ENCODE peak calls at places on chromosomes 13 and 19, in eight cellular contexts. E, F, S, C, J, P, G and W are unnamed samples.

GRCh38 chr13:19742651-19743050 is 40.1 kb downstream of the PSPC1 start:
- DNase-seq in S (no peak), J (no peak), C (no peak), P (no peak), E (no peak), F (no peak), G (no peak), W (no peak)

GRCh38 chr13:30134578-30134977 is 172.8 kb downstream of the KATNAL1 start:
- DNase-seq in J (no peak), S (no peak), G (no peak), E (no peak), C (no peak), P (no peak), F (no peak), W (no peak)

GRCh38 chr13:112779856-112780604 is 90.2 kb downstream of the ATP11A start:
- DNase-seq in C (no peak), J (peak; percentile 45), P (no peak), G (no peak), S (no peak), F (no peak), E (no peak), W (no peak)

GRCh38 chr13:104460553-104460952 is 1394.3 kb upstream of the SLC10A2 start:
- DNase-seq in P (no peak), F (no peak), C (peak; percentile 14), J (no peak), E (no peak), G (no peak), S (no peak), W (no peak)

GRCh38 chr19:13244920-13245319 is 94.7 kb downstream of the IER2 start:
- DNase-seq in S (no peak), F (no peak), J (no peak), C (no peak), G (no peak), E (no peak), P (no peak), W (no peak)

GRCh38 chr13:21176195-21176981 is at the start of the genes MRPL57 and SKA3:
- DNase-seq in P (peak; percentile 97), C (peak; percentile 96), F (peak; percentile 94), S (peak; percentile 90), E (peak; percentile 96), G (peak; percentile 98), J (peak; percentile 93), W (peak; percentile 90)

GRCh38 chr13:95614641-95615245 is 29.8 kb downstream of the DZIP1 start:
- DNase-seq in S (no peak), G (no peak), F (no peak), J (no peak), C (no peak), P (no peak), E (no peak), W (no peak)

GRCh38 chr13:84668637-84669036 is 786.4 kb upstream of the SLITRK1 start:
- DNase-seq in E (no peak), F (no peak), G (no peak), P (no peak), S (no peak), C (no peak), J (no peak), W (no peak)

GRCh38 chr19:56567274-56568120 is at the start of gene ZNF470:
- DNase-seq in C (peak; percentile 96), S (peak; percentile 97), F (peak; percentile 79), E (peak; percentile 96), J (peak; percentile 96), G (peak; percentile 97), P (peak; percentile 97), W (peak; percentile 96)

GRCh38 chr13:32142956-32143375 is 111.4 kb downstream of the FRY start:
- DNase-seq in E (no peak), C (peak; percentile 81), G (peak; percentile 50), P (no peak), S (no peak), F (no peak), J (no peak), W (no peak)

GRCh38 chr13:41188584-41188983 is 5.8 kb downstream of the KBTBD7 start:
- DNase-seq in S (no peak), J (no peak), C (peak; percentile 25), F (no peak), P (no peak), G (no peak), E (no peak), W (no peak)

GRCh38 chr19:36573020-36573947 is at the start of gene ZNF529:
- DNase-seq in C (peak; percentile 92), G (peak; percentile 97), F (peak; percentile 84), J (peak; percentile 92), E (peak; percentile 91), P (peak; percentile 93), S (peak; percentile 87), W (peak; percentile 82)

GRCh38 chr19:44585371-44586141 is 27.8 kb upstream of the IGSF23 start:
- DNase-seq in E (no peak), C (peak; percentile 55), J (no peak), P (no peak), S (no peak), G (no peak), F (no peak), W (no peak)

GRCh38 chr13:112889351-112890290 is 79.4 kb upstream of the MCF2L start:
- DNase-seq in F (no peak), P (no peak), G (no peak), J (no peak), S (no peak), C (no peak), E (no peak), W (no peak)

GRCh38 chr19:48600679-48601382 is 5.7 kb upstream of the SPACA4 start:
- DNase-seq in F (no peak), C (no peak), P (no peak), E (no peak), G (no peak), S (no peak), J (no peak), W (no peak)

GRCh38 chr13:27923794-27924528 is 4.2 kb downstream of the PDX1 start:
- DNase-seq in F (no peak), P (no peak), S (no peak), G (peak; percentile 62), C (no peak), E (peak; percentile 52), J (no peak), W (no peak)

GRCh38 chr13:27921421-27921960 is 1.7 kb downstream of the PDX1 start:
- DNase-seq in P (no peak), S (no peak), E (no peak), J (no peak), C (no peak), G (peak; percentile 43), F (no peak), W (no peak)

GRCh38 chr13:27922974-27923612 is 3.3 kb downstream of the PDX1 start:
- DNase-seq in P (no peak), E (no peak), S (no peak), C (no peak), F (no peak), J (no peak), G (no peak), W (no peak)

GRCh38 chr13:27920677-27921420 is 1.0 kb downstream of the PDX1 start:
- DNase-seq in P (no peak), C (peak; percentile 25), J (no peak), S (no peak), E (peak; percentile 56), F (no peak), G (peak; percentile 60), W (no peak)

DNA sequence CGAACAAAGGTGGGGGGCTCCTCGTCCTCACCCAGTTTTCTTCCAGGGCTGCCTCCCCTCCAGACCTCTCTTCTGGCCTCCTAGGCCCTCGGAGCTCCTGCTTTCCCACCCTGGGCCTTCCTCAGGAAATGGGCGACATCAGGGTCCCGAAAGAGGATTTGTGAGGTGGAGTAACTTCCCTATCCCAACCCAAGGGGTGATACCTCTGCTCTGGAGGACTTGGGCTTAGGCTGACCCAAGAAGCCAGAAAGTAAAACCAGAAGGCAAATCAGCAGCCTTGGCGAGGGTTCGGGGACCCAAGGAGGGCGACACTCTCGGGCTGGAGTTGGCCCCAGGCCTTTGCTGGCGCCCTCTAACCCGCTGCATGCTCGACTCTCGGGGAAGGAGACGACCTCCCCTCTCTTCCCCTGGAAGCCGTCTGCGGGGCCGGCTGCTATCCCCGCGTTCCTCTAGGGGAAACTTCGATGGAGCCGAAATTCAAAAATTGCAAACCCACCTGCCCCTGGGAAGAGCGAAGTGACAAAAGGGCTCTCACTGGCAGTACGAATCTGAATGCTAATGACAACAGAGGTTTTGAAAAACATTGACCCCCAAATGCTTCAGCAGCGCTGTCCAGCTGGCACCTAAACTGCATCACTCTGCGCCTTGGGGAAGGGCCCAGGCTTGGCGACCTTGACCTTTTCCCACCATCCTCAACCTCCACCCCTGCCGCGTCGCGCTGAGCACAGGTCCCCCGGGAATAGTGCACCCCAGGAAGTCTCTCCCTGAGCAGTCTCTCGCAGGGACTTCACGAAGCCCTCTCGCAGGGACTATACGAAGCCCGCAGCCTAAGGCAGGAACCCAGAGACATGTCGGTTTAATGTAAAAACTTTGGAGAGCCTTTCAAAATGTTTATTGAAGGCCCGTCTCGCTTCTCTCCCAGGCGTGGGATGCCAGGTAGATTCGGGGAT is 2.4 kb downstream of the PDX1 start:
- DNase-seq in P (no peak), J (no peak), E (no peak), C (no peak), F (no peak), S (no peak), G (peak; percentile 34), W (no peak)
- H3K27me3 ChIP-seq in P (peaks cover 100% of the 10 kb centered on the region), J (no peaks in the 10 kb centered on the region), E (peaks cover 76% of the 10 kb centered on the region), C (peaks cover 100% of the 10 kb centered on the region), F (peaks cover 19% of the 10 kb centered on the region), S (peaks cover 100% of the 10 kb centered on the region), G (peaks cover 100% of the 10 kb centered on the region), W (peaks cover 99% of the 10 kb centered on the region)

DNA sequence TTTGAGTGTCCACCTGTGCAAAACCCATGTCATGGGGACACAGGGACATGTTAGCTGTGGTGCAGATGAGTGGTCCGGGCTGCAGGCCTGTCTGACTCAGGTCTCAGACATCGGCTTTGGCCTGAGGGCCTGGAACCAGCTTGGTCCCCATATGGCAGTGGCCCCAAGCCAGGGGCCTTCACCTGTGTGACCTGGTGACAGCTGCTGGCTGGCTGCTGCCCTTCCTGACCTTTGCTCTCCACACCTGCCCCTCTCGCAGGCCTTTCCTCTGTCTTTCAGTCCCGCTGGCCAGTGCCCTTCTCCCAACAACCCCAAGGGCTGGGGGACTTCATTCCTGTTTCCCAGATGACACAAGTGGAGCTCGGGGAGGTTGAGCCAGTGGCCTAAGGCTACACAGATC is 22.9 kb upstream of the LDLR start:
- DNase-seq in E (no peak), J (no peak), C (no peak), P (no peak), G (no peak), S (no peak), F (no peak), W (no peak)
- H3K36me3 ChIP-seq in E (peaks cover 11% of the 10 kb centered on the region), J (peaks cover 46% of the 10 kb centered on the region), C (no peaks in the 10 kb centered on the region), P (peaks cover 10% of the 10 kb centered on the region), G (no peaks in the 10 kb centered on the region), S (peaks cover 32% of the 10 kb centered on the region), F (no peaks in the 10 kb centered on the region), W (peaks cover 55% of the 10 kb centered on the region)

DNA sequence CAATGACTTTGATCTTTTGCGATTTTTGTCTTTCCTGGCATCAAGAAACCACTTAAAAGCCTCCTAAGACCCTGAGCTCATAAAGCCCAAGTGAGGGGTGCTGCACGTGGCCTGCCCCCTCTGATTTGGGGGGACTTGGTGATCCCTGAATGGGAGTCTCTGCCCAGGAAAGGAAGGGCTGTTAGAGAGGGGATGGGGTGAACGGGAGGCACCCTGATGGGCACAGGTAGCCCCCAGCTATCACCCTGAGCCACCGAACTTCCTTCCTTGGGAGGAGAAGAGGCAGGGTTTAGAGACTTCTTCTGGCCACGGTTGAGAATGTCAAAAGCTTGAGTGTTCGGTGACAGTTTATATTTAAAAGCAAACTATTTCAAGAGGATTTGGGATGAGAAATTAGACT is 305.5 kb downstream of the ZNF536 start:
- DNase-seq in F (no peak), P (no peak), E (no peak), J (no peak), G (no peak), C (no peak), S (no peak), W (no peak)
- H3K27me3 ChIP-seq in F (no peaks in the 10 kb centered on the region), P (peaks cover 17% of the 10 kb centered on the region), E (no peaks in the 10 kb centered on the region), J (no peaks in the 10 kb centered on the region), G (no peaks in the 10 kb centered on the region), C (peaks cover 85% of the 10 kb centered on the region), S (peaks cover 42% of the 10 kb centered on the region), W (peaks cover 13% of the 10 kb centered on the region)

GRCh38 chr19:6834433-6834832 is 52.9 kb upstream of the ADGRE1 start:
- DNase-seq in S (no peak), C (no peak), E (no peak), F (no peak), G (no peak), P (no peak), J (peak; percentile 10), W (no peak)
- H3K36me3 ChIP-seq in S (no peaks in the 10 kb centered on the region), C (no peaks in the 10 kb centered on the region), E (no peaks in the 10 kb centered on the region), F (peaks cover 38% of the 10 kb centered on the region), G (no peaks in the 10 kb centered on the region), P (no peaks in the 10 kb centered on the region), J (no peaks in the 10 kb centered on the region), W (no peaks in the 10 kb centered on the region)